ENCODE peak calls at places on chromosomes 1 and 21, in eight cellular contexts. G is IMR-90, A is brain microvascular endothelial cell, Y is PC-3, X is heart right ventricle, N is A673, C is heart left ventricle, S is tibial nerve. H is an unnamed sample.

GRCh38 chr1:71049951-71050598 is 2.5 kb upstream of the PTGER3 start:
- DNase-seq in Y (peak; percentile 80), A (peak; percentile 60), N (peak; percentile 88), G (peak; percentile 72), S (no peak), C (no peak), X (peak; percentile 40), H (peak; percentile 57)

GRCh38 chr1:51906306-51907078 is 28.0 kb upstream of the NRDC start:
- DNase-seq in A (no peak), Y (peak; percentile 22), S (no peak), C (no peak), X (no peak), N (no peak), G (peak; percentile 82), H (no peak)

GRCh38 chr21:36337099-36337509 is 17.1 kb downstream of the MORC3 start:
- DNase-seq in C (no peak), N (no peak), G (peak; percentile 78), S (no peak), A (peak; percentile 50), Y (peak; percentile 76), X (no peak), H (peak; percentile 91)

GRCh38 chr1:85576642-85577420 is 3.7 kb upstream of the CCN1 start:
- DNase-seq in G (peak; percentile 88), Y (peak; percentile 88), N (peak; percentile 92), A (peak; percentile 87), X (peak; percentile 92), S (peak; percentile 82), C (peak; percentile 91), H (peak; percentile 74)

GRCh38 chr21:35989185-35989735 is 71.1 kb downstream of the SETD4 start:
- DNase-seq in X (no peak), G (no peak), Y (no peak), N (no peak), C (no peak), A (no peak), S (peak; percentile 42), H (no peak)

GRCh38 chr1:41382531-41383090 is 21.4 kb downstream of the FOXO6 start:
- DNase-seq in A (no peak), G (no peak), X (peak; percentile 62), S (peak; percentile 45), C (peak; percentile 59), Y (peak; percentile 53), N (no peak), H (peak; percentile 77)

GRCh38 chr1:115158181-115158580 is 68.9 kb upstream of the TSPAN2 start:
- DNase-seq in Y (peak; percentile 39), X (no peak), N (no peak), G (peak; percentile 82), A (no peak), S (no peak), C (no peak), H (peak; percentile 77)

GRCh38 chr1:31434101-31434871 is 21.3 kb downstream of the SERINC2 start:
- DNase-seq in X (no peak), G (no peak), N (no peak), A (no peak), Y (no peak), C (no peak), S (no peak), H (no peak)

GRCh38 chr1:2465371-2466269 is 10.5 kb upstream of the PLCH2 start:
- DNase-seq in A (no peak), G (no peak), S (no peak), X (no peak), Y (no peak), N (no peak), C (no peak), H (no peak)

GRCh38 chr1:10575616-10576015 is 100.9 kb downstream of the PEX14 start:
- DNase-seq in N (peak; percentile 14), X (no peak), C (no peak), S (no peak), A (peak; percentile 11), Y (peak; percentile 73), G (peak; percentile 79), H (peak; percentile 72)

GRCh38 chr21:29078884-29079765 is 5.7 kb upstream of the CCT8 start:
- DNase-seq in Y (peak; percentile 32), X (peak; percentile 32), C (peak; percentile 43), G (no peak), N (peak; percentile 30), S (no peak), A (no peak), H (no peak)

GRCh38 chr1:175197536-175197935 is 5.0 kb upstream of the KIAA0040 start:
- DNase-seq in Y (peak; percentile 93), S (no peak), G (no peak), C (no peak), A (no peak), X (no peak), N (no peak), H (peak; percentile 87)

GRCh38 chr1:31757204-31757679 is 6.9 kb downstream of the ADGRB2 start:
- DNase-seq in C (no peak), N (no peak), G (no peak), S (no peak), Y (no peak), X (no peak), A (no peak), H (no peak)

GRCh38 chr1:185281245-185281644 is 35.8 kb downstream of the IVNS1ABP start:
- DNase-seq in Y (no peak), A (no peak), G (peak; percentile 24), S (no peak), C (no peak), X (no peak), N (no peak), H (no peak)

GRCh38 chr21:46050651-46051378 is 47.1 kb upstream of the COL6A2 start:
- DNase-seq in A (no peak), S (no peak), C (no peak), N (no peak), G (no peak), X (no peak), Y (no peak), H (no peak)

GRCh38 chr1:30768830-30769718 is 11.5 kb upstream of the LAPTM5 start:
- DNase-seq in A (no peak), N (no peak), G (peak; percentile 35), X (no peak), S (no peak), Y (no peak), C (no peak), H (no peak)

GRCh38 chr1:202235856-202236837 is 42.5 kb downstream of the LGR6 start:
- DNase-seq in S (no peak), X (peak; percentile 36), A (peak; percentile 96), N (peak; percentile 90), C (peak; percentile 27), Y (peak; percentile 90), G (peak; percentile 96), H (peak; percentile 100)

GRCh38 chr1:150268342-150268705 is 492 bp downstream of the APH1A start:
- DNase-seq in A (no peak), N (no peak), S (no peak), Y (peak; percentile 30), C (peak; percentile 25), X (no peak), G (no peak), H (peak; percentile 32)

GRCh38 chr1:161792740-161793139 is 26.6 kb downstream of the ATF6 start:
- DNase-seq in X (peak; percentile 11), N (peak; percentile 85), G (peak; percentile 93), S (no peak), Y (peak; percentile 95), C (no peak), A (peak; percentile 70), H (peak; percentile 68)

GRCh38 chr1:30847358-30847972 is 61.1 kb downstream of the SDC3 start:
- DNase-seq in G (peak; percentile 79), C (peak; percentile 92), X (peak; percentile 94), A (peak; percentile 68), N (peak; percentile 26), S (peak; percentile 74), Y (no peak), H (no peak)

GRCh38 chr1:185581961-185582725 is 152.0 kb upstream of the HMCN1 start:
- DNase-seq in A (peak; percentile 47), S (no peak), Y (peak; percentile 32), G (peak; percentile 30), X (no peak), N (no peak), C (no peak), H (no peak)

DNA sequence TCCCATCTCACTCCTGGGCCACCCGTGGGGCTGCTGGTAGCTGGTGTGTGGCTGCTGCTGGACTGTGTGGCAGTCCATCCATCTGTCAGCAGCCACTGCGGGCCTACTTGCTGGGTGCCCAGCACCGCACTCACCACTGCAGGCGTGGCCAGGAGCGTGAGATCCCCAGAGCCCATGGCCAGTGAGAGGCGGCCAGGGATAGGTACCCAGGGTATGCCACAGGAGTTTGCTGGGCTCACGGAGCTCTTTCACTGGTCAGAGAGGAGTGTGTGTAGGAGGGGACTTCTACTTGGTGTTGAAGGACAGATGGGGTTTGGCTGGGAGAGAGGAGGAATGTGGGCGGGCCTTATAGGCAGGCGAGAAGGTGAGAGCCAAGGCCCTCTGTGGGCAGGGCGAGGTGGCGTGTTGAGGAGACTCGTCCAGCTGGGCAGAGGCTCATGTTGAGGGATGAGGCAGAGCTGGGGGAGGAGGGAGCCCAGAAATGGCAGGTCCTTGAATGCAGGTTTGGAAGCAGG is 15.0 kb downstream of the QSOX1 start:
- DNase-seq in C (no peak), A (no peak), Y (no peak), S (no peak), N (no peak), X (no peak), G (no peak), H (no peak)
- H3K27ac ChIP-seq in C (no peak overlapping the region), A (no peak overlapping the region), Y (peak overlapping the region; percentile 37), S (no peak overlapping the region), N (no peak overlapping the region), X (no peak overlapping the region), G (no peak overlapping the region), H (peak overlapping the region; percentile 76)

GRCh38 chr1:183484254-183484653 is 12.0 kb downstream of the SMG7 start:
- DNase-seq in N (no peak), Y (no peak), X (no peak), C (no peak), S (no peak), A (no peak), G (no peak), H (no peak)
- TF ChIP-seq CTCF in N (no peak), Y (no peak), X (no peak), C (no peak), S (no peak), A (no peak), G (peak; percentile 23), H (peak; percentile 12)

GRCh38 chr1:17538428-17539130 is 919 bp upstream of the ARHGEF10L start:
- DNase-seq in Y (no peak), N (peak; percentile 41), G (peak; percentile 44), S (no peak), C (no peak), X (no peak), A (no peak), H (no peak)
- H3K27ac ChIP-seq in Y (no peak overlapping the region), N (no peak overlapping the region), G (no peak overlapping the region), S (peak overlapping the region; percentile 94), C (peak overlapping the region; percentile 90), X (no peak overlapping the region), A (no peak overlapping the region), H (no peak overlapping the region)

DNA sequence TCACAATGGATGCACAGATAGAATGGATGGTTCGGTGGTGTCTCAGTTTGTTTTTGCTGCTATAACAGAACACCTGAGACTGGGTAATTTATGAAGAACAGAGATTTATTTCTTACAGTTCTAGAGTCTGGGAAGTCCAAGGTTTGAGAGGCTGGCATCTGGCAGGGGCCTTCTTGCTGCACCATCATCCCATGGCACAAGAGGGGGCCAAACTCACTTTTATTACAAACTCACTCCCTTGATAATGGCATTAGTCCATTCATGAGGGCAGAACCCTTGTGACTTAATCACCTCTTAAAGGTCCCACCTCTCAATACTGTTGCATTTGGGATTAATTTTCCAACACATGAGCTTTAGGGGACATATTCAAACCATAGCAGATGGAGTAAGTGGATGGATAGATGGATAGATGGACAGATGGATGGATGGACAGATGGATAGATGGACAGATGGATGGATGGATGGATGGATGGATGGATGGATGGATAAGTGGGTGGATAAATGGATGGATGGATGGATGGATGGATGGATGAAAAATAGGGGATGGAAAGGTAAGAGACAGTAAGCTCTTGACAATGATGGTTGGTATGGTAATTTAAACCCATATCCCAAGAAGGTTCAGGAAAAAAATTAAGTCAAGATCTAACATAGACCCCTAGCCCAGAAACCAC is 16.5 kb downstream of the CAMK2N1 start:
- DNase-seq in X (no peak), C (no peak), A (no peak), Y (no peak), N (no peak), G (no peak), S (no peak), H (no peak)
- TF ChIP-seq CTCF in X (no peak), C (no peak), A (peak; percentile 27), Y (no peak), N (no peak), G (peak; percentile 24), S (no peak), H (no peak)

H was measured in RWPE1.